ENCODE peak calls at places on chromosomes 12 and 14, in seven cellular contexts. T, W, U, A, R, F and K are unnamed samples.

GRCh38 chr12:71799105-71799504 is 40.5 kb upstream of the TBC1D15 start:
- DNase-seq in T (no peak), W (no peak), U (no peak), A (no peak), R (no peak), F (no peak), K (peak; percentile 63)

GRCh38 chr14:61575751-61576150 is 119.6 kb upstream of the HIF1A start:
- DNase-seq in T (peak; percentile 58), W (no peak), U (no peak), A (no peak), R (no peak), F (no peak), K (peak; percentile 57)

GRCh38 chr12:67667276-67668073 is 18.9 kb downstream of the DYRK2 start:
- DNase-seq in T (no peak), W (no peak), U (no peak), A (no peak), R (no peak), F (no peak), K (peak; percentile 52)

GRCh38 chr12:87119713-87120112 is 863.5 kb upstream of the MGAT4C start:
- DNase-seq in T (peak; percentile 48), W (no peak), U (no peak), A (no peak), R (no peak), F (no peak), K (peak; percentile 10)

GRCh38 chr14:35819591-35820540 is 6.3 kb upstream of the BRMS1L start:
- DNase-seq in T (no peak), W (no peak), U (no peak), A (no peak), R (no peak), F (no peak), K (no peak)

GRCh38 chr12:53102883-53103807 is at the start of gene SOAT2:
- DNase-seq in T (no peak), W (peak; percentile 43), U (no peak), A (no peak), R (no peak), F (peak; percentile 23), K (no peak)

GRCh38 chr14:78403278-78403815 is 233.2 kb downstream of the NRXN3 start:
- DNase-seq in T (peak; percentile 0), W (no peak), U (peak; percentile 34), A (no peak), R (no peak), F (no peak), K (peak; percentile 50)

GRCh38 chr12:26627335-26627734 is 205.7 kb downstream of the ITPR2 start:
- DNase-seq in T (no peak), W (no peak), U (no peak), A (no peak), R (no peak), F (no peak), K (no peak)

GRCh38 chr12:27083861-27084271 is 1.5 kb upstream of the C12orf71 start:
- DNase-seq in T (peak; percentile 77), W (no peak), U (peak; percentile 87), A (no peak), R (no peak), F (no peak), K (peak; percentile 63)

GRCh38 chr12:75874456-75874855 is 157.1 kb downstream of the PHLDA1 start:
- DNase-seq in T (no peak), W (no peak), U (no peak), A (no peak), R (no peak), F (no peak), K (no peak)

GRCh38 chr12:93706824-93707223 is 29.6 kb downstream of the CRADD start:
- DNase-seq in T (no peak), W (no peak), U (no peak), A (no peak), R (no peak), F (no peak), K (peak; percentile 51)

GRCh38 chr14:49858383-49858782 is 5.8 kb upstream of the NEMF start:
- DNase-seq in T (no peak), W (no peak), U (peak; percentile 72), A (no peak), R (no peak), F (no peak), K (no peak)

GRCh38 chr12:48118491-48118890 is 673 bp upstream of the PFKM start:
- DNase-seq in T (no peak), W (no peak), U (peak; percentile 36), A (peak; percentile 1), R (no peak), F (no peak), K (peak; percentile 16)

GRCh38 chr14:73728106-73729014 is 14.2 kb upstream of the PNMA1 start:
- DNase-seq in T (peak; percentile 78), W (peak; percentile 86), U (peak; percentile 94), A (peak; percentile 49), R (peak; percentile 72), F (peak; percentile 87), K (peak; percentile 77)

GRCh38 chr12:93707836-93708235 is 30.7 kb downstream of the CRADD start:
- DNase-seq in T (no peak), W (no peak), U (no peak), A (no peak), R (no peak), F (no peak), K (peak; percentile 61)

GRCh38 chr14:95218472-95219193 is 61.3 kb upstream of the DICER1 start:
- DNase-seq in T (no peak), W (no peak), U (peak; percentile 72), A (no peak), R (no peak), F (no peak), K (no peak)

GRCh38 chr14:55535521-55536207 is 44.3 kb upstream of the KTN1 start:
- DNase-seq in T (no peak), W (no peak), U (no peak), A (no peak), R (no peak), F (no peak), K (no peak)

GRCh38 chr12:7142057-7142644 is 12.0 kb downstream of the CLSTN3 start:
- DNase-seq in T (peak; percentile 71), W (peak; percentile 18), U (peak; percentile 77), A (no peak), R (no peak), F (peak; percentile 41), K (peak; percentile 75)

GRCh38 chr14:79668941-79669340 is 542.4 kb downstream of the DIO2 start:
- DNase-seq in T (no peak), W (no peak), U (no peak), A (no peak), R (no peak), F (no peak), K (no peak)

GRCh38 chr12:100779191-100779590 is 15.4 kb upstream of the ANO4 start:
- DNase-seq in T (no peak), W (no peak), U (no peak), A (no peak), R (no peak), F (no peak), K (peak; percentile 67)

GRCh38 chr12:3680919-3681594 is 71.9 kb downstream of the CRACR2A start:
- DNase-seq in T (peak; percentile 14), W (no peak), U (peak; percentile 55), A (no peak), R (no peak), F (no peak), K (no peak)

GRCh38 chr14:20836668-20837338 is 34.2 kb upstream of the RNASE1 start:
- DNase-seq in T (peak; percentile 10), W (no peak), U (peak; percentile 1), A (no peak), R (peak; percentile 21), F (no peak), K (peak; percentile 65)

GRCh38 chr14:32985881-32986280 is 47.2 kb downstream of the NPAS3 start:
- DNase-seq in T (no peak), W (no peak), U (no peak), A (peak; percentile 49), R (no peak), F (no peak), K (no peak)